ENCODE peak calls at places on chromosomes 6 and 20, in six cellular contexts. One of them, this sample, is unnamed.

GRCh38 chr6:135853227-135853626 is 1.7 kb downstream of the PDE7B start:
- DNase-seq in aorta: no peak
- DNase-seq in psoas muscle: no peak
- DNase-seq in GM23248: peak; percentile 34
- DNase-seq in lung: no peak
- DNase-seq in HepG2: no peak
- DNase-seq in this sample: no peak

GRCh38 chr6:18388942-18389341 is 1.8 kb downstream of the RNF144B start:
- DNase-seq in aorta: no peak
- DNase-seq in psoas muscle: no peak
- DNase-seq in GM23248: peak; percentile 89
- DNase-seq in lung: no peak
- DNase-seq in HepG2: peak; percentile 82
- DNase-seq in this sample: no peak

GRCh38 chr20:60752741-60753420 is 499.2 kb upstream of the CDH4 start:
- DNase-seq in aorta: no peak
- DNase-seq in psoas muscle: no peak
- DNase-seq in GM23248: no peak
- DNase-seq in lung: no peak
- DNase-seq in HepG2: no peak
- DNase-seq in this sample: no peak

GRCh38 chr6:167047554-167047953 is 48.4 kb downstream of the CEP43 start:
- DNase-seq in aorta: no peak
- DNase-seq in psoas muscle: peak; percentile 56
- DNase-seq in GM23248: no peak
- DNase-seq in lung: no peak
- DNase-seq in HepG2: no peak
- DNase-seq in this sample: no peak

GRCh38 chr6:5942591-5942990 is 64.1 kb downstream of the NRN1 start:
- DNase-seq in aorta: no peak
- DNase-seq in psoas muscle: no peak
- DNase-seq in GM23248: peak; percentile 59
- DNase-seq in lung: no peak
- DNase-seq in HepG2: no peak
- DNase-seq in this sample: no peak

GRCh38 chr20:63029358-63030121 is 22.8 kb upstream of the BHLHE23 start:
- DNase-seq in aorta: peak; percentile 72
- DNase-seq in psoas muscle: peak; percentile 52
- DNase-seq in GM23248: no peak
- DNase-seq in lung: no peak
- DNase-seq in HepG2: no peak
- DNase-seq in this sample: no peak

GRCh38 chr20:2558581-2559301 is 22.4 kb downstream of the TMC2 start:
- DNase-seq in aorta: no peak
- DNase-seq in psoas muscle: no peak
- DNase-seq in GM23248: peak; percentile 38
- DNase-seq in lung: peak; percentile 20
- DNase-seq in HepG2: no peak
- DNase-seq in this sample: peak; percentile 4

GRCh38 chr6:10177703-10178102 is 237.2 kb downstream of the TFAP2A start:
- DNase-seq in aorta: no peak
- DNase-seq in psoas muscle: no peak
- DNase-seq in GM23248: no peak
- DNase-seq in lung: no peak
- DNase-seq in HepG2: no peak
- DNase-seq in this sample: no peak

GRCh38 chr6:13278184-13278583 is 50.2 kb downstream of the TBC1D7 start:
- DNase-seq in aorta: no peak
- DNase-seq in psoas muscle: no peak
- DNase-seq in GM23248: no peak
- DNase-seq in lung: no peak
- DNase-seq in HepG2: no peak
- DNase-seq in this sample: no peak

GRCh38 chr20:32672982-32673727 is 586 bp downstream of the C20orf203 start:
- DNase-seq in aorta: no peak
- DNase-seq in psoas muscle: no peak
- DNase-seq in GM23248: no peak
- DNase-seq in lung: no peak
- DNase-seq in HepG2: no peak
- DNase-seq in this sample: no peak

GRCh38 chr6:6893701-6894100 is 214.1 kb upstream of the RREB1 start:
- DNase-seq in aorta: no peak
- DNase-seq in psoas muscle: peak; percentile 65
- DNase-seq in GM23248: no peak
- DNase-seq in lung: no peak
- DNase-seq in HepG2: no peak
- DNase-seq in this sample: no peak

DNA sequence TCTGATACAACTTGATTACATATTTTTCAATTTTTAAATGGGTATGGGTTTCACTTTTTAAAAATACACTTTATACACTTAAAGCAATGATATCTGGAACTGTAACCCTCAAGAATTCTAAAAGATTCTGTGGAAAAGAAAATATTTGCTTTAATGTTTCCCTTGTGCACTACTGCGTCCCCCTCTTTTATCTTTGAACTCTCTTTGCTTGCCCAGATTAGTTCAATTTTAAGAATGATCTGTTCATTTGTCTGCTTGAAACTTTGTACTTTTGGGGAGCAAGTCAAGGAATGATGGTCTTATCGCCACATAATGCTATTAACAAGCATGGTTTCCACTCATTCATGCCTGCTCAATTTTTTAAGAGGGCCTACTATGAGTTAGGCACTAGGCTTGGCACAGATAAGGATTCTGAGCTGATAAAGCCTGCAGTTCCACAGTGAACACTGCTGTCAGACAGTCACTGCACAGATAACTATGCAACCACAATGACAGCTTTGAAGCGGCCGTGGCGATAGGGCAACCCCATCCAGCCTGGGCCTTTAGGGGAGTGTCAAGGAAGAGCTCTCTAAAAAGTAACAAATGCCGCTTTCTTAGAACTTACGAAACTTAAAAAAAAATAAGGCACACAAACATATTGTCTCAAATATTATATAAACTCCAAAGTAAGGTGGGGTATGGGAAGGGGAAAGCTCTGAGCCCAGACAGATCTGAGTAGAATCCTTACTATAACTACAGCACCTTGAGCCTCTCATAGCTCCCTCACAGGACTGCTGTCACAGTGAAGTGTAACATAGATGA is 29.7 kb downstream of the FYN start:
- DNase-seq in aorta: no peak
- DNase-seq in psoas muscle: no peak
- DNase-seq in GM23248: no peak
- DNase-seq in lung: no peak
- DNase-seq in HepG2: peak; percentile 49
- DNase-seq in this sample: no peak
- H3K9me3 ChIP-seq in aorta: no peaks in the 10 kb centered on the region
- H3K9me3 ChIP-seq in psoas muscle: no peaks in the 10 kb centered on the region
- H3K9me3 ChIP-seq in GM23248: no peaks in the 10 kb centered on the region
- H3K9me3 ChIP-seq in lung: peaks cover 1% of the 10 kb centered on the region
- H3K9me3 ChIP-seq in HepG2: no peaks in the 10 kb centered on the region
- H3K9me3 ChIP-seq in this sample: no peaks in the 10 kb centered on the region

GRCh38 chr6:129046526-129046925 is 163.6 kb downstream of the LAMA2 start:
- DNase-seq in aorta: no peak
- DNase-seq in psoas muscle: no peak
- DNase-seq in GM23248: no peak
- DNase-seq in lung: no peak
- DNase-seq in HepG2: no peak
- DNase-seq in this sample: no peak

GRCh38 chr6:129041563-129041962 is 158.6 kb downstream of the LAMA2 start:
- DNase-seq in aorta: no peak
- DNase-seq in psoas muscle: no peak
- DNase-seq in GM23248: no peak
- DNase-seq in lung: no peak
- DNase-seq in HepG2: no peak
- DNase-seq in this sample: no peak
- H3K27me3 ChIP-seq in aorta: no peaks in the 10 kb centered on the region
- H3K27me3 ChIP-seq in psoas muscle: no peaks in the 10 kb centered on the region
- H3K27me3 ChIP-seq in GM23248: no peaks in the 10 kb centered on the region
- H3K27me3 ChIP-seq in lung: no peaks in the 10 kb centered on the region
- H3K27me3 ChIP-seq in HepG2: no peaks in the 10 kb centered on the region
- H3K27me3 ChIP-seq in this sample: no peaks in the 10 kb centered on the region

GRCh38 chr6:8017276-8017701 is 46.9 kb downstream of the BLOC1S5 start:
- DNase-seq in aorta: no peak
- DNase-seq in psoas muscle: no peak
- DNase-seq in GM23248: no peak
- DNase-seq in lung: no peak
- DNase-seq in HepG2: no peak
- DNase-seq in this sample: no peak
- H3K36me3 ChIP-seq in aorta: peaks cover 2% of the 10 kb centered on the region
- H3K36me3 ChIP-seq in psoas muscle: no peaks in the 10 kb centered on the region
- H3K36me3 ChIP-seq in GM23248: no peaks in the 10 kb centered on the region
- H3K36me3 ChIP-seq in lung: peaks cover 5% of the 10 kb centered on the region
- H3K36me3 ChIP-seq in HepG2: peaks cover 25% of the 10 kb centered on the region
- H3K36me3 ChIP-seq in this sample: no peaks in the 10 kb centered on the region

DNA sequence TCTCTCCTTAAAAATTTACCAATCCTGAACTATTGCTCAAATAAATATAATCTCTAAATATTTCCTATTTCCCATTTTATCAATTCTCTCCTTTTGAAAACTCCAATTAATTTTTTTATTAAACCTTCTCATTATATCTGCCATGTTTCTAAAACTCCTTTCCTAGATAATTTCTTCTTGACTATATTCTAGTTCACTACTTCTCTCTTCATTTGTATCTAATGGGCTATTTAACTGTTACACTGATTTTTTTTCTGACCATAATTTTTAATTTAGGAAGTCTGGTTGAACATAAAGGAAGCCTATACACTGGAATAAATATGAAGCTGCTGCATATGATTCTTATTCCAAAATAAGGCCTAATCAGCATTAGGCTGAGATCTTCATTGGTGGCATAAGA is 96.3 kb upstream of the PLN start:
- DNase-seq in aorta: no peak
- DNase-seq in psoas muscle: no peak
- DNase-seq in GM23248: no peak
- DNase-seq in lung: no peak
- DNase-seq in HepG2: no peak
- DNase-seq in this sample: no peak
- H3K9me3 ChIP-seq in aorta: peaks cover 5% of the 10 kb centered on the region
- H3K9me3 ChIP-seq in psoas muscle: peaks cover 40% of the 10 kb centered on the region
- H3K9me3 ChIP-seq in GM23248: peaks cover 6% of the 10 kb centered on the region
- H3K9me3 ChIP-seq in lung: peaks cover 15% of the 10 kb centered on the region
- H3K9me3 ChIP-seq in HepG2: peaks cover 35% of the 10 kb centered on the region
- H3K9me3 ChIP-seq in this sample: peaks cover 15% of the 10 kb centered on the region

DNA sequence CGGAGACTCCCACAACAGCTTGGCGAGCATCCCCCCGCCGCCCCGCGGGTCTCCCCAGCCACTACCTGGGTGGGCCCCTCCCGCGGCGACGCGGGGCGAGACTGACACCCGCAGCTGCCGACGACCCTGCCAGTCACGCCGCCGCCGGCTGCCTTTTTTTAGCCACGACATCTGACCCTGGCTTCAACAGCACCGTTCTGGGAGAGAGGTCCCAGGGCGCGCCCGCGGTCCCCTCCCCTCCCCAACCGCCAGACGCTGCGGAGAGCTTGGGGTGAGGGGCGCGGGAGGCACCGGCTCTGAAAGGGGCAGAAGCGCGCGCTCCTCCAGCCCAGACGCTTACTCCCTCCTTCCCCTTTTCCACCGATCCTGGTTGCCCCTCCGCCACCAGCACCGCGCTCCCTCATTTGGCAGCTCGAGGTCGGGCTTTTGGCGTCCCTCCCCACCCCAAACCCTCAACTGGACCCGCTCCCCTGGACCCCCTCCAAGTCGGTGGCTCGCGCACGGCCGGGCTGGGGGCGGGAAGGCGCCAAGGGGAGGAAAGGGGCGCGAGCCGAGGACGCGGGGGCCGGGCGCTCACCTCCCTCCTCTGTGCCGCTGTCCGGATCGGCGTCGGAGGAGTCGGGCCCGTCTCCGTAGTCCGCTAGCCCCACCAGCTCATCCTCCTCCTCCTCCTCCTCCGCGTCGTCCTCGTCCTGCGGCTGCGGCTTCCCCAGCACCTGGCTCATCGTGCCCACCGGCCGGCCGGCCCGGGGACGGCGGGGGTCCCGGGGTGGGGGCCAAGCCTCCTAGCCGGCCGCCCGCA is 603 bp downstream of the RRAGD start:
- DNase-seq in aorta: peak; percentile 84
- DNase-seq in psoas muscle: peak; percentile 88
- DNase-seq in GM23248: peak; percentile 54
- DNase-seq in lung: peak; percentile 48
- DNase-seq in HepG2: no peak
- DNase-seq in this sample: peak; percentile 31
- H3K27me3 ChIP-seq in aorta: no peaks in the 10 kb centered on the region
- H3K27me3 ChIP-seq in psoas muscle: no peaks in the 10 kb centered on the region
- H3K27me3 ChIP-seq in GM23248: peaks cover 88% of the 10 kb centered on the region
- H3K27me3 ChIP-seq in lung: no peaks in the 10 kb centered on the region
- H3K27me3 ChIP-seq in HepG2: peaks cover 51% of the 10 kb centered on the region
- H3K27me3 ChIP-seq in this sample: peaks cover 7% of the 10 kb centered on the region

GRCh38 chr6:42615518-42615917 is 51.7 kb downstream of the UBR2 start:
- DNase-seq in aorta: no peak
- DNase-seq in psoas muscle: no peak
- DNase-seq in GM23248: no peak
- DNase-seq in lung: no peak
- DNase-seq in HepG2: no peak
- DNase-seq in this sample: no peak

GRCh38 chr6:42616716-42617115 is 52.9 kb downstream of the UBR2 start:
- DNase-seq in aorta: no peak
- DNase-seq in psoas muscle: no peak
- DNase-seq in GM23248: peak; percentile 79
- DNase-seq in lung: no peak
- DNase-seq in HepG2: no peak
- DNase-seq in this sample: no peak

GRCh38 chr6:42619963-42620362 is 56.1 kb downstream of the UBR2 start:
- DNase-seq in aorta: no peak
- DNase-seq in psoas muscle: no peak
- DNase-seq in GM23248: no peak
- DNase-seq in lung: no peak
- DNase-seq in HepG2: no peak
- DNase-seq in this sample: no peak

GRCh38 chr6:42618105-42618504 is 54.3 kb downstream of the UBR2 start:
- DNase-seq in aorta: no peak
- DNase-seq in psoas muscle: no peak
- DNase-seq in GM23248: peak; percentile 5
- DNase-seq in lung: no peak
- DNase-seq in HepG2: no peak
- DNase-seq in this sample: no peak

GRCh38 chr6:42618686-42619085 is 54.9 kb downstream of the UBR2 start:
- DNase-seq in aorta: no peak
- DNase-seq in psoas muscle: peak; percentile 55
- DNase-seq in GM23248: peak; percentile 89
- DNase-seq in lung: no peak
- DNase-seq in HepG2: no peak
- DNase-seq in this sample: peak; percentile 1
- H3K36me3 ChIP-seq in aorta: peaks cover 6% of the 10 kb centered on the region
- H3K36me3 ChIP-seq in psoas muscle: peaks cover 5% of the 10 kb centered on the region
- H3K36me3 ChIP-seq in GM23248: peaks cover 18% of the 10 kb centered on the region
- H3K36me3 ChIP-seq in lung: peaks cover 13% of the 10 kb centered on the region
- H3K36me3 ChIP-seq in HepG2: peaks cover 49% of the 10 kb centered on the region
- H3K36me3 ChIP-seq in this sample: peaks cover 7% of the 10 kb centered on the region

GRCh38 chr6:58290177-58290576 is 972.7 kb downstream of the PRIM2 start:
- DNase-seq in aorta: no peak
- DNase-seq in psoas muscle: no peak
- DNase-seq in GM23248: no peak
- DNase-seq in lung: no peak
- DNase-seq in HepG2: no peak
- DNase-seq in this sample: no peak
- H3K9me3 ChIP-seq in aorta: no peaks in the 10 kb centered on the region
- H3K9me3 ChIP-seq in psoas muscle: no peaks in the 10 kb centered on the region
- H3K9me3 ChIP-seq in GM23248: no peaks in the 10 kb centered on the region
- H3K9me3 ChIP-seq in lung: no peaks in the 10 kb centered on the region
- H3K9me3 ChIP-seq in HepG2: peaks cover 58% of the 10 kb centered on the region
- H3K9me3 ChIP-seq in this sample: no peaks in the 10 kb centered on the region

GRCh38 chr20:58542411-58543095 is 27.4 kb upstream of the APCDD1L start:
- DNase-seq in aorta: no peak
- DNase-seq in psoas muscle: no peak
- DNase-seq in GM23248: peak; percentile 41
- DNase-seq in lung: no peak
- DNase-seq in HepG2: no peak
- DNase-seq in this sample: peak; percentile 40
- H3K27me3 ChIP-seq in aorta: no peaks in the 10 kb centered on the region
- H3K27me3 ChIP-seq in psoas muscle: no peaks in the 10 kb centered on the region
- H3K27me3 ChIP-seq in GM23248: no peaks in the 10 kb centered on the region
- H3K27me3 ChIP-seq in lung: peaks cover 9% of the 10 kb centered on the region
- H3K27me3 ChIP-seq in HepG2: peaks cover 56% of the 10 kb centered on the region
- H3K27me3 ChIP-seq in this sample: no peaks in the 10 kb centered on the region